ENCODE peak calls at places on chromosomes 11 and 22, in four cellular contexts. I is neuronal stem cell, K is IMR-90, Z is mesenchymal stem cell. F is an unnamed sample.

GRCh38 chr11:67452141-67452952 is at the start of gene GPR152:
- DNase-seq in I (no peak), K (no peak), Z (no peak), F (no peak)

GRCh38 chr11:130323452-130324448 is 9.0 kb upstream of the ZBTB44 start:
- DNase-seq in Z (no peak), K (peak; percentile 29), I (no peak), F (no peak)

GRCh38 chr22:17164392-17165024 is 5.4 kb upstream of the HDHD5 start:
- DNase-seq in K (no peak), I (no peak), Z (no peak), F (peak; percentile 70)

GRCh38 chr11:33773399-33774355 is 643 bp downstream of the FBXO3 start:
- DNase-seq in K (peak; percentile 43), Z (peak; percentile 24), I (no peak), F (no peak)

GRCh38 chr22:40634119-40634903 is 2.2 kb downstream of the MRTFA start:
- DNase-seq in Z (no peak), K (no peak), I (no peak), F (no peak)

GRCh38 chr11:91248199-91248807 is 976.3 kb upstream of the FAT3 start:
- DNase-seq in K (peak; percentile 53), I (peak; percentile 33), Z (peak; percentile 40), F (peak; percentile 46)

GRCh38 chr11:33635161-33635560 is 65.5 kb downstream of the C11orf91 start:
- DNase-seq in I (no peak), K (peak; percentile 58), Z (no peak), F (no peak)

GRCh38 chr22:29044657-29045176 is 16.9 kb downstream of the C22orf31 start:
- DNase-seq in Z (peak; percentile 97), K (peak; percentile 87), I (no peak), F (no peak)

GRCh38 chr11:113256431-113257227 is 57.8 kb upstream of the TTC12 start:
- DNase-seq in K (no peak), I (no peak), Z (no peak), F (peak; percentile 14)

GRCh38 chr22:43273902-43274484 is 69.2 kb downstream of the SCUBE1 start:
- DNase-seq in I (peak; percentile 54), K (peak; percentile 46), Z (peak; percentile 71), F (peak; percentile 88)

GRCh38 chr11:33779849-33780528 is 5.7 kb upstream of the FBXO3 start:
- DNase-seq in I (no peak), Z (peak; percentile 70), K (peak; percentile 83), F (peak; percentile 50)

GRCh38 chr11:129508163-129508562 is 132.5 kb downstream of the BARX2 start:
- DNase-seq in Z (no peak), K (no peak), I (no peak), F (no peak)

GRCh38 chr11:11563193-11563592 is 58.6 kb downstream of the GALNT18 start:
- DNase-seq in I (no peak), K (no peak), Z (no peak), F (no peak)

GRCh38 chr11:77101043-77101537 is 1.6 kb upstream of the OMP start:
- DNase-seq in Z (peak; percentile 42), I (no peak), K (peak; percentile 30), F (peak; percentile 58)

GRCh38 chr11:12066799-12067508 is 43.4 kb upstream of the MICAL2 start:
- DNase-seq in Z (peak; percentile 84), I (no peak), K (peak; percentile 56), F (peak; percentile 98)

GRCh38 chr11:124961972-124962609 is 8.1 kb downstream of the CCDC15 start:
- DNase-seq in I (peak; percentile 49), K (peak; percentile 85), Z (peak; percentile 85), F (peak; percentile 73)

GRCh38 chr11:134332189-134332631 is 422 bp downstream of the GLB1L2 start:
- DNase-seq in K (no peak), Z (no peak), I (peak; percentile 35), F (peak; percentile 33)

GRCh38 chr11:102287963-102288744 is 29.1 kb upstream of the BIRC3 start:
- DNase-seq in I (peak; percentile 40), Z (peak; percentile 78), K (peak; percentile 82), F (peak; percentile 78)

GRCh38 chr11:112024178-112024777 is 930 bp upstream of the DLAT start:
- DNase-seq in K (no peak), Z (no peak), I (peak; percentile 14), F (peak; percentile 47)

GRCh38 chr11:131904756-131905155 is 534.3 kb downstream of the NTM start:
- DNase-seq in Z (no peak), I (no peak), K (no peak), F (peak; percentile 93)
- H2BK5ac ChIP-seq in Z (no peak overlapping the region), I (no peak overlapping the region), K (no peak overlapping the region), F (no peak overlapping the region)

GRCh38 chr22:35961480-35961902 is 67.1 kb downstream of the RBFOX2 start:
- DNase-seq in K (peak; percentile 90), Z (peak; percentile 80), I (peak; percentile 79), F (peak; percentile 99)
- H2BK5ac ChIP-seq in K (peak overlapping the region; percentile 55), Z (no peak overlapping the region), I (peak overlapping the region; percentile 66), F (no peak overlapping the region)

DNA sequence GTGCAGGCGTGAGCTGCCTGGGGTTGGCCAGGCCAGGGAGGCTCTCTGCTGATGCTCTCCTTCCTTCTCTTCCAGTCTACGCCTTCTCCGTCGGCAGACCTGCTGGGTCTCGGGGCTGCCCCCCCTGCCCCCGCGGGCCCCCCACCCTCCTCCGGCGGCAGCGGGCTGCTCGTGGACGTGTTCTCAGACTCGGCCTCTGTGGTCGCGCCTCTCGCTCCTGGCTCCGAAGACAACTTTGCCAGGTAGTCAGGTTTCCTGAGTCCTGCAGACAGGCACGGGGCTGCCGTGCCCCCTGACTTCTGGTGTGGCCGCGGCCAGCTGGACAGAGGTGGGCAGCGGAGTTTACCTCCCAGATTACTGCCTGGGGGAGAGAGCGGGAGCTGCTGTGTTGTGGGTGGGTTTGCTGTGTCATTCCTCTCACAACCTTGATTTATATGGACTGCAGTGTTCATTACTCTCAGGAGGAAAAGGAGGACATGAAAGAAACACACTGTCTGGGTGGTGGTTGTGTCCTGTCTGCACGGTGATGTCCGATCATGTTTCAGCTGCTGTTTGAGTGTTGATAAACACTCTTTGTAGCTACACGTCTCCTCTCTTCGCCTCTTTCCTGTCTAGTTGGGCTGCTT is 36.0 kb downstream of the MUC6 start:
- DNase-seq in K (no peak), I (no peak), Z (no peak), F (no peak)
- H2BK5ac ChIP-seq in K (no peak overlapping the region), I (no peak overlapping the region), Z (no peak overlapping the region), F (no peak overlapping the region)

GRCh38 chr11:109862808-109863207 is 230.4 kb upstream of the ZC3H12C start:
- DNase-seq in I (no peak), K (no peak), Z (no peak), F (peak; percentile 37)
- H2BK5ac ChIP-seq in I (no peak overlapping the region), K (no peak overlapping the region), Z (no peak overlapping the region), F (no peak overlapping the region)

GRCh38 chr22:49780281-49780991 is 47.2 kb downstream of the BRD1 start:
- DNase-seq in I (no peak), Z (no peak), K (no peak), F (no peak)

GRCh38 chr22:49779226-49779625 is 48.4 kb downstream of the BRD1 start:
- DNase-seq in I (no peak), K (no peak), Z (no peak), F (no peak)

GRCh38 chr22:49780992-49781782 is 46.5 kb downstream of the BRD1 start:
- DNase-seq in I (no peak), K (no peak), Z (no peak), F (no peak)

GRCh38 chr22:49777569-49778250 is 50.0 kb downstream of the BRD1 start:
- DNase-seq in I (no peak), K (no peak), Z (no peak), F (no peak)

DNA sequence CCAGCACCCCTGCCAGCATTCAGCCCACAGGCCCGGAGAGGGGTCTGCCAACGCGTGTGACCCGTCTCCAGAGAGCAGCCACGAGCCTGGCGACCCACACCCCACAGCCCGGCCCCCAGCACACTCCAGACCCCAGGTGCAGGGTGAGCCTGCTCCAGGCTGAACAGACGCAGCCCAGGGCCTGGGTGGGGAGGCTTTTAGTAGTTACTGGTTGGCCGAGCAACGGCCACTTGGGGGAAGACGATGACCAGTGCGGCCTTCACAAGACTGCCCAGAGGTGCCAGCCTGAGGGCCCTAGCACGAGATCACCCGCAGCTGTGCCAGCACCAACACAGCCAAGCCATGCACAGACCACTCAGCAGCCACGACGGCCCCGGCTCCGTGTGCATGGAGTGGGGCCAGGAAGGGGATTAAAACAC is 47.8 kb downstream of the BRD1 start:
- DNase-seq in I (no peak), Z (no peak), K (no peak), F (no peak)
- H2BK5ac ChIP-seq in I (no peak overlapping the region), Z (no peak overlapping the region), K (no peak overlapping the region), F (no peak overlapping the region)

GRCh38 chr11:61625525-61625924 is 44.6 kb upstream of the SYT7 start:
- DNase-seq in I (no peak), K (no peak), Z (no peak), F (no peak)

GRCh38 chr11:61630104-61630503 is 49.2 kb upstream of the SYT7 start:
- DNase-seq in I (no peak), Z (no peak), K (no peak), F (no peak)

GRCh38 chr11:61629082-61629481 is 48.2 kb upstream of the SYT7 start:
- DNase-seq in Z (no peak), K (no peak), I (no peak), F (no peak)

GRCh38 chr11:61627831-61628753 is 47.2 kb upstream of the SYT7 start:
- DNase-seq in K (peak; percentile 73), Z (peak; percentile 61), I (peak; percentile 67), F (peak; percentile 80)

DNA sequence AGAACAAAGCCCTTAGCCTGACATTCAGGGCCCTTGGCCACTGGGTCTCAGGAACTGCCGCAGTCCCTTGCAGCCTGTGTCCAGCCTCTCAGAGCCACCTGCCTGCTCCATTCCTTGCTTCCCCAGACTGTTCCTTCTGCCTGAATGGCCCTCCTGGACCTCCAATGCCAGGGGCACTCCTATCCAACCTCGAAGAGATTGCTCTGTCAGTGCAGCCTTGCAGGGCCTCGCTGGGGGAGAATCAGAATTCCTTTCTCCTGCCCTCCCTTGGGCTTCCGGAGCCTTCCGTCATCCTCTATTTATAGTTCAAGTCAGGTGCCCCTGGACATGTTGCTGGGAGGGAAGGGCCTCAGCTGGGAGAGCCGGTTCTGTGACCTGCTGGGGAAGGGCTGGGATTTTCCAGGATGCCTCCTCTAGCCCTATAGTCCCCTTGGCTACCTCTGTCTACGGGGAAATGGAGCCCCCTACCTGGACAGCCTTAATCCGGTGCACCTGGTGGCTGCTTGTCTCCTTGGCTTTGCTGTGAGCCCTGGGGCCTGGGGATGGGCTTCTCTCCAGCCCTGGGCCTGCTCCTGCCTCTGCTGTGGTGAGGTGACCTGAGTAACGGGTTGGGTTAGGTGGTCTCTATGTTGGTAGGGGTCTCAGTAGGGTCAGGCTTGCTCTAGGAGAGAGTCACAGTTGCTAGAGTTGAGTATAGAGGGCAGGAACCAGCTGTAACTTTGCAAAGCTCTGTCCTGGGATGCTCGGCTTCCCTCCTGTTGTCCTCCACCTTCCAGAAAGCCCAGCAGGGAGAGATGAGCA is 45.9 kb upstream of the SYT7 start:
- DNase-seq in Z (peak; percentile 66), I (no peak), K (peak; percentile 36), F (peak; percentile 97)
- H2BK5ac ChIP-seq in Z (no peak overlapping the region), I (peak overlapping the region; percentile 56), K (no peak overlapping the region), F (no peak overlapping the region)

DNA sequence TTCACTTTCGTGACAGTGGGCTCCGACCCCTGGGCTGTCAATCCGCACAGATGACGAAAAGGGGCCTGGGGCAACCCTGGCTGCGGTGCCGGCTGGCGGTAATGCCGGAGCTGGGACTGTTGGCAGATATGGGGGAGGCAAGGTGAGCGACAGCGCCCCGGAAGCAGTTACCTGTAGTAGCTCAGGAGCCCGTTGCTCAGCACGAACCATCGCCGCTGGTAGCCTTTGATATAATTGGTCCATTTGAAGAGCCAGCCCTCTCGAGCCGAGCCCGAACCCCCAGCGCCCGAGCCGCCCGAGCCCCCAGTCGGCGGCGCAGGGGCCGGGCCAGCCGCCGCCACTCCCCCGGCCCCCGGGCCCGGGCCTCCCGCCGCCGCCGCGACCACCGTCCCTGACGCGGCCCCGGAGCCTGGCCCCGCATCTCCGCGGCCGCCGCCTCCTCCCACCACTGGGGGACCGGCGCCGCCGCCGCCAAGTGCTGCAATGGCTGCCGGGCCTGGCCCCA is 390 bp downstream of the OSBP start:
- DNase-seq in I (no peak), Z (peak; percentile 21), K (no peak), F (peak; percentile 51)
- H2BK5ac ChIP-seq in I (peak overlapping the region; percentile 56), Z (peak overlapping the region; percentile 89), K (peak overlapping the region; percentile 42), F (no peak overlapping the region)

GRCh38 chr22:23231471-23232093 is 51.3 kb downstream of the BCR start:
- DNase-seq in K (no peak), Z (no peak), I (no peak), F (no peak)
- H2BK5ac ChIP-seq in K (no peak overlapping the region), Z (no peak overlapping the region), I (no peak overlapping the region), F (no peak overlapping the region)